ENCODE peak calls at places on chromosomes 1 and 21, in eight cellular contexts. L, Q, H, J, C, S, I and B are unnamed samples.

GRCh38 chr1:162554258-162554657 is 7.3 kb upstream of the UAP1 start:
- DNase-seq in L (no peak), I (no peak), S (no peak), C (no peak), J (no peak), H (no peak), Q (no peak), B (no peak)

GRCh38 chr1:151060241-151061011 is at the start of gene MLLT11:
- DNase-seq in H (no peak), I (peak), S (peak), J (no peak), C (peak), L (no peak), Q (no peak), B (peak)

GRCh38 chr1:76668046-76668445 is 199.2 kb upstream of the ST6GALNAC5 start:
- DNase-seq in H (no peak), I (no peak), L (no peak), Q (no peak), S (no peak), C (no peak), J (no peak), B (no peak)

GRCh38 chr21:35963920-35964451 is 96.3 kb downstream of the SETD4 start:
- DNase-seq in J (no peak), I (no peak), C (no peak), S (no peak), L (no peak), H (no peak), Q (no peak), B (no peak)

GRCh38 chr1:75502776-75503175 is 108.1 kb downstream of the SLC44A5 start:
- DNase-seq in C (no peak), J (no peak), L (no peak), I (no peak), H (no peak), Q (no peak), S (no peak), B (no peak)

GRCh38 chr21:46155514-46156377 is at the start of gene FTCD:
- DNase-seq in S (no peak), J (peak), Q (no peak), L (no peak), I (no peak), C (no peak), H (peak), B (no peak)

GRCh38 chr1:191618202-191618601 is 540.1 kb upstream of the RGS18 start:
- DNase-seq in I (no peak), S (no peak), J (no peak), C (no peak), L (no peak), H (no peak), Q (no peak), B (no peak)

GRCh38 chr1:247430430-247430829 is 14.5 kb downstream of the NLRP3 start:
- DNase-seq in J (no peak), I (no peak), C (no peak), S (no peak), Q (no peak), H (no peak), L (no peak), B (no peak)

GRCh38 chr1:93614550-93615200 is 67.0 kb downstream of the BCAR3 start:
- DNase-seq in H (peak), I (no peak), C (no peak), J (no peak), L (no peak), S (peak), Q (no peak), B (no peak)

GRCh38 chr1:18204568-18204967 is 97.0 kb downstream of the IGSF21 start:
- DNase-seq in C (no peak), H (no peak), I (no peak), Q (no peak), L (no peak), S (no peak), J (no peak), B (no peak)

GRCh38 chr1:84300991-84301758 is at the start of gene SAMD13:
- DNase-seq in Q (peak), C (peak), L (peak), I (peak), H (peak), J (peak), S (peak), B (peak)

GRCh38 chr1:113981962-113982931 is 3.0 kb downstream of the OLFML3 start:
- DNase-seq in Q (no peak), J (peak), H (peak), S (no peak), C (no peak), I (peak), L (no peak), B (peak)

GRCh38 chr1:236502972-236503639 is 20.7 kb upstream of the LGALS8 start:
- DNase-seq in C (no peak), L (peak), S (peak), Q (peak), J (peak), H (peak), I (peak), B (peak)

GRCh38 chr21:33518899-33519298 is 23.0 kb downstream of the GART start:
- DNase-seq in S (no peak), J (no peak), Q (no peak), C (no peak), H (no peak), L (no peak), I (no peak), B (no peak)

GRCh38 chr1:184716158-184716557 is 38.5 kb downstream of the EDEM3 start:
- DNase-seq in H (no peak), Q (no peak), I (no peak), J (no peak), S (no peak), L (no peak), C (no peak), B (no peak)

GRCh38 chr21:38659936-38660332 is 145.8 kb upstream of the ETS2 start:
- DNase-seq in H (no peak), I (no peak), Q (no peak), L (no peak), S (no peak), C (no peak), J (no peak), B (no peak)

GRCh38 chr21:25638634-25639166 is 358 bp upstream of the JAM2 start:
- DNase-seq in H (no peak), J (no peak), L (no peak), C (peak), Q (no peak), I (no peak), S (no peak), B (no peak)

GRCh38 chr1:197307551-197307950 is 39.5 kb downstream of the CRB1 start:
- DNase-seq in S (peak), L (no peak), H (no peak), Q (no peak), I (no peak), J (no peak), C (no peak), B (no peak)

GRCh38 chr1:243268751-243269460 is 13.1 kb downstream of the SDCCAG8 start:
- DNase-seq in S (peak), H (no peak), C (no peak), L (no peak), J (no peak), Q (no peak), I (no peak), B (no peak)

GRCh38 chr1:243269461-243269801 is 13.6 kb downstream of the SDCCAG8 start:
- DNase-seq in S (no peak), J (no peak), L (no peak), H (no peak), C (no peak), Q (no peak), I (no peak), B (no peak)

GRCh38 chr1:243268284-243268653 is 12.4 kb downstream of the SDCCAG8 start:
- DNase-seq in J (no peak), I (no peak), S (peak), Q (no peak), C (no peak), L (peak), H (no peak), B (no peak)

GRCh38 chr1:243266231-243266630 is 10.4 kb downstream of the SDCCAG8 start:
- DNase-seq in I (no peak), C (no peak), Q (no peak), H (no peak), J (no peak), S (no peak), L (no peak), B (no peak)

DNA sequence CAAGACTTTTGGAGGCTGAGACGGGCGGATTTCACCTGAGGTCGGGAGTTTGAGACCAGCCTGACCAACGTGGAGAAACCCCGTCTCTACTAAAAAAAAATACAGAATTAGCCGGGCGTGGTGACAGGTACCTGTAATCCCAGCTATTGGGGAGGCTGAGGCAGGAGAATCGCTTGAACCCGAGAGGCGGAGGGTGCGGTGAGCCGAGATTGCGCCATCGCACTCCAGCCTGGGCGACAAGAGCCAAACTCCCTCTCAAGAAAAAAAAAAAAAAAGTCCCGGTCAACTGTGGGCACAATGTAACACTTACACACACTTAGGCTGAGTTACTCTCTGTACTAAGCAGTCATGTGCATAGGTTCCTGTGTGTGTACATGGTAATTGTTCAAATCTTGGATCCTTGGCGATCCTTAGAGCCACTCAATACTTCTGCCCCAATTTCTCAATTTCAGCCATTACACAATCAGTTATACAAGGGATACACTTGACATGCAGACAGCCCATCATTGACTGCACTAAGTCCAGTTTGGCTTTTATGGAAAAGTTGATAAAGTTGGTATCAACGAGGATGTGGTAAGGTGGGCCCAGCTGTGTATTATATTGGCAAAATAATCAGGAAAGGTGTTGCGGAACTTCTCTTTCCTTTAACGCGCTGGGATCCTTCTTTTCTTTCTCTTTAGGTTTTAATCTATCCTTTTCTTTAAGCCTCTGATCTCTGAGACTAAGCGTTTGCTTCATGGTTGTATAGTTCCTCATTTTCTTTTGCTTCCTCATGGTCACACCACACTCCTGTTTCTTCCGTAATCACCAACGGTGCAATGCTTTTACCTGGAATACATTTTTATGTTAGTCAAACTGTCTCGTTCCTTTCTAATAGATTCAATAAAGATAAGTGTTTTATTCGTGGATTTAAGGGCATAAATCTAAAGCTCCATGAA is 11.8 kb downstream of the SDCCAG8 start:
- DNase-seq in I (no peak), S (peak), H (no peak), L (no peak), Q (no peak), J (no peak), C (no peak), B (no peak)
- H3K27ac ChIP-seq in I (no peak), S (peak), H (peak), L (peak), Q (no peak), J (peak), C (no peak), B (peak)

GRCh38 chr21:32309906-32310460 is 11.3 kb downstream of the MRAP start:
- DNase-seq in I (no peak), J (no peak), L (no peak), S (no peak), C (no peak), Q (no peak), H (no peak), B (no peak)

GRCh38 chr21:32312321-32312720 is 13.7 kb downstream of the MRAP start:
- DNase-seq in C (no peak), I (no peak), H (no peak), Q (no peak), S (no peak), L (no peak), J (no peak), B (peak)

GRCh38 chr21:32308696-32309095 is 10.0 kb downstream of the MRAP start:
- DNase-seq in Q (no peak), C (no peak), I (no peak), J (no peak), S (no peak), H (no peak), L (no peak), B (no peak)

GRCh38 chr21:32312976-32313375 is 14.3 kb downstream of the MRAP start:
- DNase-seq in L (no peak), Q (no peak), J (no peak), C (no peak), S (no peak), I (no peak), H (no peak), B (no peak)

GRCh38 chr21:32311621-32312020 is 13.0 kb downstream of the MRAP start:
- DNase-seq in Q (no peak), J (no peak), L (no peak), H (no peak), C (no peak), S (no peak), I (no peak), B (no peak)
- H3K27ac ChIP-seq in Q (no peak), J (no peak), L (no peak), H (no peak), C (no peak), S (no peak), I (no peak), B (no peak)

GRCh38 chr1:39407496-39407888 is 83.9 kb upstream of the BMP8A start:
- DNase-seq in I (no peak), H (no peak), C (no peak), L (no peak), S (no peak), J (no peak), Q (no peak), B (no peak)

GRCh38 chr1:39407889-39408640 is 83.4 kb upstream of the BMP8A start:
- DNase-seq in J (no peak), H (no peak), S (peak), I (no peak), L (no peak), Q (peak), C (no peak), B (no peak)

GRCh38 chr1:39405358-39405757 is 86.1 kb upstream of the BMP8A start:
- DNase-seq in C (no peak), J (no peak), I (no peak), H (no peak), L (no peak), S (no peak), Q (no peak), B (no peak)

GRCh38 chr1:39406533-39407478 is 84.6 kb upstream of the BMP8A start:
- DNase-seq in S (no peak), J (no peak), Q (no peak), C (no peak), H (no peak), L (no peak), I (no peak), B (no peak)

GRCh38 chr1:39404876-39405275 is 86.6 kb upstream of the BMP8A start:
- DNase-seq in H (no peak), L (no peak), Q (no peak), S (no peak), C (no peak), J (no peak), I (no peak), B (no peak)
- H3K27ac ChIP-seq in H (peak), L (no peak), Q (no peak), S (no peak), C (no peak), J (peak), I (no peak), B (peak)

GRCh38 chr1:12610305-12610935 is 7.6 kb downstream of the DHRS3 start:
- DNase-seq in H (no peak), J (no peak), L (no peak), C (no peak), S (peak), Q (no peak), I (no peak), B (no peak)
- H3K27ac ChIP-seq in H (no peak), J (no peak), L (no peak), C (no peak), S (no peak), Q (no peak), I (peak), B (no peak)

DNA sequence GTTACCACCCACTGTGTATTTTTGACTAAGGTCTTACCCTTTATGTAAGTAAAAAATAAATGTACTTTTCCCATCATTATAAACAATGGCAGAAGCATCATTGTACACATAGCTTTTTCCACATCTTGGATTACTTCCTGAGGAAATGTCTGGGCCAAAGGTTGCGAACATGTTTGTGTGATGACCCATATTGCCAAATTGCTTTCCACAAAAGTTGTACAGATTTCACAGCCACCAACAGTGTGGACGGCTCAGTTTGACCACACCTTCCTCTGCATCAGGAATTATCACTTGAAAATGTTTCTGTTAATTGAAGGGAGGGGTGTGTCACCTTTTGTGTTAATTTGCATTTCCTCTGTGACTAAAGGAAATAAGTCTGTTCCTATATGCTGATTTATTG is 25.7 kb downstream of the AKNAD1 start:
- DNase-seq in C (peak), H (no peak), S (peak), J (no peak), Q (no peak), L (no peak), I (no peak), B (no peak)
- H3K27ac ChIP-seq in C (no peak), H (peak), S (peak), J (peak), Q (no peak), L (peak), I (peak), B (peak)